ENCODE peak calls at places on chromosome 4, in ten cellular contexts. One of them, this sample, is unnamed.

GRCh38 chr4:7539659-7540058 is 104.9 kb upstream of the PSAPL1 start:
- DNase-seq in C1 segment of cervical spinal cord: no peak
- DNase-seq in HCT116: peak; percentile 92
- DNase-seq in T-cell: peak; percentile 83
- DNase-seq in RWPE1: peak; percentile 86
- DNase-seq in GM04503: no peak
- DNase-seq in brain pericyte: no peak
- DNase-seq in EH: peak; percentile 20
- DNase-seq in islet precursor cell: no peak
- DNase-seq in HT1080: peak; percentile 90
- DNase-seq in this sample: no peak

GRCh38 chr4:41939016-41939623 is 3.9 kb downstream of the TMEM33 start:
- DNase-seq in C1 segment of cervical spinal cord: no peak
- DNase-seq in HCT116: no peak
- DNase-seq in T-cell: no peak
- DNase-seq in RWPE1: peak; percentile 44
- DNase-seq in GM04503: no peak
- DNase-seq in brain pericyte: no peak
- DNase-seq in EH: no peak
- DNase-seq in islet precursor cell: no peak
- DNase-seq in HT1080: no peak
- DNase-seq in this sample: no peak

GRCh38 chr4:23654791-23655190 is 235.1 kb downstream of the PPARGC1A start:
- DNase-seq in C1 segment of cervical spinal cord: no peak
- DNase-seq in HCT116: no peak
- DNase-seq in T-cell: no peak
- DNase-seq in RWPE1: no peak
- DNase-seq in GM04503: no peak
- DNase-seq in brain pericyte: no peak
- DNase-seq in EH: no peak
- DNase-seq in islet precursor cell: no peak
- DNase-seq in HT1080: peak; percentile 48
- DNase-seq in this sample: no peak

GRCh38 chr4:56641494-56642051 is 39.5 kb downstream of the HOPX start:
- DNase-seq in C1 segment of cervical spinal cord: no peak
- DNase-seq in HCT116: peak; percentile 80
- DNase-seq in T-cell: no peak
- DNase-seq in RWPE1: peak; percentile 82
- DNase-seq in GM04503: peak; percentile 84
- DNase-seq in brain pericyte: no peak
- DNase-seq in EH: peak; percentile 97
- DNase-seq in islet precursor cell: no peak
- DNase-seq in HT1080: peak; percentile 98
- DNase-seq in this sample: no peak

GRCh38 chr4:186712690-186713089 is 11.0 kb downstream of the FAT1 start:
- DNase-seq in C1 segment of cervical spinal cord: no peak
- DNase-seq in HCT116: no peak
- DNase-seq in T-cell: no peak
- DNase-seq in RWPE1: no peak
- DNase-seq in GM04503: no peak
- DNase-seq in brain pericyte: no peak
- DNase-seq in EH: peak; percentile 67
- DNase-seq in islet precursor cell: no peak
- DNase-seq in HT1080: no peak
- DNase-seq in this sample: no peak

GRCh38 chr4:37802068-37802666 is 24.3 kb upstream of the PGM2 start:
- DNase-seq in C1 segment of cervical spinal cord: peak; percentile 7
- DNase-seq in HCT116: peak; percentile 86
- DNase-seq in T-cell: no peak
- DNase-seq in RWPE1: peak; percentile 64
- DNase-seq in GM04503: no peak
- DNase-seq in brain pericyte: peak; percentile 17
- DNase-seq in EH: peak; percentile 81
- DNase-seq in islet precursor cell: peak; percentile 89
- DNase-seq in HT1080: peak; percentile 89
- DNase-seq in this sample: no peak

GRCh38 chr4:2843909-2844584 is 403 bp downstream of the ADD1 start:
- DNase-seq in C1 segment of cervical spinal cord: no peak
- DNase-seq in HCT116: no peak
- DNase-seq in T-cell: no peak
- DNase-seq in RWPE1: peak; percentile 20
- DNase-seq in GM04503: no peak
- DNase-seq in brain pericyte: no peak
- DNase-seq in EH: peak; percentile 54
- DNase-seq in islet precursor cell: peak; percentile 81
- DNase-seq in HT1080: no peak
- DNase-seq in this sample: no peak

GRCh38 chr4:159697322-159698283 is 594.7 kb downstream of the RAPGEF2 start:
- DNase-seq in C1 segment of cervical spinal cord: no peak
- DNase-seq in HCT116: no peak
- DNase-seq in T-cell: no peak
- DNase-seq in RWPE1: no peak
- DNase-seq in GM04503: no peak
- DNase-seq in brain pericyte: no peak
- DNase-seq in EH: no peak
- DNase-seq in islet precursor cell: no peak
- DNase-seq in HT1080: no peak
- DNase-seq in this sample: no peak

GRCh38 chr4:92198711-92199110 is 105.1 kb upstream of the GRID2 start:
- DNase-seq in C1 segment of cervical spinal cord: no peak
- DNase-seq in HCT116: no peak
- DNase-seq in T-cell: no peak
- DNase-seq in RWPE1: no peak
- DNase-seq in GM04503: peak; percentile 3
- DNase-seq in brain pericyte: peak; percentile 6
- DNase-seq in EH: peak; percentile 45
- DNase-seq in islet precursor cell: no peak
- DNase-seq in HT1080: peak; percentile 21
- DNase-seq in this sample: no peak

GRCh38 chr4:189035091-189035490 is 895.9 kb downstream of the TRIML1 start:
- DNase-seq in C1 segment of cervical spinal cord: no peak
- DNase-seq in HCT116: no peak
- DNase-seq in T-cell: no peak
- DNase-seq in RWPE1: no peak
- DNase-seq in GM04503: no peak
- DNase-seq in brain pericyte: no peak
- DNase-seq in EH: no peak
- DNase-seq in islet precursor cell: no peak
- DNase-seq in HT1080: no peak
- DNase-seq in this sample: no peak

GRCh38 chr4:6405417-6405747 is 67.0 kb downstream of the PPP2R2C start:
- DNase-seq in C1 segment of cervical spinal cord: no peak
- DNase-seq in HCT116: no peak
- DNase-seq in T-cell: no peak
- DNase-seq in RWPE1: no peak
- DNase-seq in GM04503: no peak
- DNase-seq in brain pericyte: no peak
- DNase-seq in EH: no peak
- DNase-seq in islet precursor cell: no peak
- DNase-seq in HT1080: no peak
- DNase-seq in this sample: no peak

GRCh38 chr4:186137193-186137792 is 32.8 kb downstream of the FAM149A start:
- DNase-seq in C1 segment of cervical spinal cord: no peak
- DNase-seq in HCT116: peak; percentile 12
- DNase-seq in T-cell: no peak
- DNase-seq in RWPE1: peak; percentile 26
- DNase-seq in GM04503: no peak
- DNase-seq in brain pericyte: no peak
- DNase-seq in EH: peak; percentile 23
- DNase-seq in islet precursor cell: no peak
- DNase-seq in HT1080: peak; percentile 45
- DNase-seq in this sample: no peak

This sample was measured in tibial nerve.